ENCODE peak calls at places on chromosomes 2 and 18, in four cellular contexts. B is stimulated activated naive B cell treated with anti-CD40 and anti-IgM and Interleukin-4, amounts not matched to agents 10 μg/mL and 1 μg/mL and 100 μg/mL, for 72 hours; H is neuronal stem cell; R is GM23248. Z is an unnamed sample.

GRCh38 chr2:238682536-238682935 is 165.3 kb upstream of the TWIST2 start:
- DNase-seq in B (no peak), H (no peak), R (no peak), Z (no peak)

GRCh38 chr2:12817870-12818269 is 101.1 kb downstream of the TRIB2 start:
- DNase-seq in H (no peak), B (no peak), R (peak), Z (no peak)

GRCh38 chr18:12015697-12016062 is 34.4 kb downstream of the IMPA2 start:
- DNase-seq in H (no peak), B (no peak), R (peak), Z (no peak)

GRCh38 chr2:96147593-96148201 is 2.5 kb upstream of the DUSP2 start:
- DNase-seq in R (no peak), H (no peak), B (peak), Z (no peak)

GRCh38 chr2:209002054-209002453 is 421.8 kb upstream of the MAP2 start:
- DNase-seq in B (no peak), H (no peak), R (no peak), Z (no peak)

GRCh38 chr18:21330122-21330701 is 88.2 kb downstream of the GREB1L start:
- DNase-seq in B (no peak), R (peak), H (no peak), Z (no peak)

GRCh38 chr2:134504586-134505336 is 214.0 kb downstream of the TMEM163 start:
- DNase-seq in R (no peak), B (no peak), H (no peak), Z (no peak)

GRCh38 chr2:113173563-113174368 is at the start of gene PSD4:
- DNase-seq in B (peak), R (no peak), H (no peak), Z (no peak)

GRCh38 chr2:191567229-191567628 is 110.7 kb upstream of the NABP1 start:
- DNase-seq in B (no peak), H (no peak), R (no peak), Z (no peak)

GRCh38 chr2:11873766-11874165 is 127.3 kb downstream of the LPIN1 start:
- DNase-seq in B (no peak), R (peak), H (no peak), Z (no peak)

GRCh38 chr18:49690307-49690706 is 123.0 kb downstream of the ACAA2 start:
- DNase-seq in B (no peak), R (peak), H (no peak), Z (no peak)

GRCh38 chr18:7941533-7941932 is 374.4 kb downstream of the PTPRM start:
- DNase-seq in R (no peak), B (no peak), H (no peak), Z (no peak)

GRCh38 chr2:109680523-109681297 is 66.5 kb downstream of the SOWAHC start:
- DNase-seq in B (no peak), H (no peak), R (no peak), Z (no peak)

GRCh38 chr2:206984206-206984605 is 44.9 kb downstream of the CPO start:
- DNase-seq in R (no peak), H (no peak), B (no peak), Z (no peak)

GRCh38 chr18:36578871-36579270 is 249.9 kb downstream of the TPGS2 start:
- DNase-seq in B (no peak), R (peak), H (no peak), Z (no peak)

GRCh38 chr2:237824085-237824484 is 25.5 kb downstream of the RBM44 start:
- DNase-seq in B (no peak), R (no peak), H (no peak), Z (no peak)

GRCh38 chr18:61926532-61926931 is 33.7 kb upstream of the RNF152 start:
- DNase-seq in R (no peak), B (no peak), H (no peak), Z (no peak)

GRCh38 chr2:79083846-79084376 is 3.9 kb downstream of the REG1B start:
- DNase-seq in B (no peak), R (no peak), H (no peak), Z (no peak)

GRCh38 chr2:201883559-201883958 is 77.2 kb downstream of the CDK15 start:
- DNase-seq in R (no peak), H (no peak), B (no peak), Z (no peak)

GRCh38 chr2:101307950-101308431 is 510 bp downstream of the RNF149 start:
- DNase-seq in R (peak), B (no peak), H (no peak), Z (peak)

GRCh38 chr2:188291617-188292445 is at the start of gene GULP1:
- DNase-seq in R (peak), B (no peak), H (peak), Z (peak)

GRCh38 chr2:238459081-238459629 is 32.4 kb downstream of the ASB1 start:
- DNase-seq in H (no peak), R (peak), B (no peak), Z (no peak)

Z was measured in ecto neural progenitor cell.